ENCODE peak calls at places on chromosomes 13 and 19, in five cellular contexts. Z is ovary, F is left ventricle myocardium inferior, M is left lung, V is BJ. E is an unnamed sample.

GRCh38 chr19:5910638-5910907 is 3.5 kb upstream of the CAPS start:
- DNase-seq in Z (no peak), F (no peak), M (no peak), V (no peak), E (no peak)

GRCh38 chr19:49764341-49764740 is 1.2 kb upstream of the TSKS start:
- DNase-seq in Z (no peak), F (no peak), M (no peak), V (no peak), E (no peak)

GRCh38 chr19:37953576-37954303 is 46.7 kb downstream of the SIPA1L3 start:
- DNase-seq in Z (no peak), F (no peak), M (no peak), V (no peak), E (no peak)

GRCh38 chr19:47226426-47227346 is 4.3 kb downstream of the BBC3 start:
- DNase-seq in Z (peak), F (peak), M (peak), V (peak), E (peak)

GRCh38 chr19:6023085-6023682 is 45.2 kb upstream of the RANBP3 start:
- DNase-seq in Z (no peak), F (no peak), M (peak), V (no peak), E (no peak)

GRCh38 chr19:18975864-18976263 is 34.8 kb upstream of the HOMER3 start:
- DNase-seq in Z (no peak), F (no peak), M (no peak), V (no peak), E (no peak)

GRCh38 chr13:30406779-30407416 is 15.4 kb upstream of the UBE2L5 start:
- DNase-seq in Z (no peak), F (no peak), M (no peak), V (no peak), E (no peak)

GRCh38 chr19:15422311-15423075 is 3.7 kb upstream of the AKAP8L start:
- DNase-seq in Z (no peak), F (no peak), M (no peak), V (no peak), E (no peak)

GRCh38 chr13:42524487-42525034 is 49.4 kb upstream of the TNFSF11 start:
- DNase-seq in Z (no peak), F (no peak), M (no peak), V (no peak), E (no peak)

GRCh38 chr13:112893570-112894422 is 75.2 kb upstream of the MCF2L start:
- DNase-seq in Z (peak), F (no peak), M (peak), V (no peak), E (peak)

GRCh38 chr13:113579686-113580085 is 4.9 kb upstream of the TFDP1 start:
- DNase-seq in Z (no peak), F (no peak), M (no peak), V (no peak), E (no peak)

GRCh38 chr13:95604534-95604915 is 40.0 kb downstream of the DZIP1 start:
- DNase-seq in Z (no peak), F (no peak), M (no peak), V (no peak), E (no peak)

GRCh38 chr19:45172173-45172572 is 5.9 kb downstream of the TRAPPC6A start:
- DNase-seq in Z (no peak), F (no peak), M (no peak), V (no peak), E (peak)

GRCh38 chr13:54965881-54966280 is 1937.3 kb downstream of the OLFM4 start:
- DNase-seq in Z (no peak), F (no peak), M (no peak), V (no peak), E (no peak)

GRCh38 chr19:45405435-45406164 is 731 bp upstream of the PPP1R13L start:
- DNase-seq in Z (peak), F (peak), M (peak), V (peak), E (peak)

GRCh38 chr19:43439183-43440063 is 24.7 kb downstream of the TEX101 start:
- DNase-seq in Z (no peak), F (no peak), M (no peak), V (peak), E (no peak)

GRCh38 chr19:58466089-58466759 is 656 bp upstream of the ZNF324 start:
- DNase-seq in Z (no peak), F (no peak), M (no peak), V (no peak), E (no peak)

GRCh38 chr19:29988351-29988750 is 46.3 kb downstream of the URI1 start:
- DNase-seq in Z (no peak), F (no peak), M (no peak), V (no peak), E (no peak)

GRCh38 chr13:57640582-57640981 is 9.0 kb downstream of the PCDH17 start:
- DNase-seq in Z (no peak), F (no peak), M (no peak), V (no peak), E (no peak)

GRCh38 chr19:40341601-40342482 is 6.4 kb downstream of the C19orf47 start:
- DNase-seq in Z (no peak), F (peak), M (peak), V (no peak), E (no peak)

GRCh38 chr13:92769064-92769463 is 457.5 kb upstream of the GPC6 start:
- DNase-seq in Z (no peak), F (no peak), M (no peak), V (no peak), E (no peak)

GRCh38 chr13:106568225-106569003 is 477 bp upstream of the ARGLU1 start:
- DNase-seq in Z (no peak), F (no peak), M (no peak), V (no peak), E (no peak)

GRCh38 chr13:27354379-27354778 is 70.0 kb upstream of the GTF3A start:
- DNase-seq in Z (no peak), F (no peak), M (no peak), V (no peak), E (no peak)

GRCh38 chr13:113904411-113904810 is 40.5 kb upstream of the GAS6 start:
- DNase-seq in Z (no peak), F (peak), M (no peak), V (no peak), E (peak)

GRCh38 chr19:4508698-4509097 is 9.6 kb downstream of the PLIN4 start:
- DNase-seq in Z (peak), F (no peak), M (no peak), V (no peak), E (no peak)

GRCh38 chr19:39934584-39935233 is at the start of gene FCGBP:
- DNase-seq in Z (no peak), F (no peak), M (no peak), V (no peak), E (no peak)

GRCh38 chr13:97295279-97296182 is 73.4 kb downstream of the MBNL2 start:
- DNase-seq in Z (no peak), F (no peak), M (no peak), V (no peak), E (no peak)

GRCh38 chr19:2171349-2172145 is 7.8 kb downstream of the DOT1L start:
- DNase-seq in Z (no peak), F (peak), M (no peak), V (no peak), E (peak)

GRCh38 chr13:25116044-25116443 is 20.1 kb downstream of the PABPC3 start:
- DNase-seq in Z (no peak), F (no peak), M (no peak), V (no peak), E (no peak)

GRCh38 chr13:78700121-78700910 is 41.4 kb upstream of the OBI1 start:
- DNase-seq in Z (no peak), F (no peak), M (no peak), V (no peak), E (no peak)

GRCh38 chr13:24199016-24199415 is 38.5 kb downstream of the SPATA13 start:
- DNase-seq in Z (no peak), F (no peak), M (peak), V (no peak), E (no peak)

GRCh38 chr13:60267498-60268202 is 103.9 kb upstream of the DIAPH3 start:
- DNase-seq in Z (no peak), F (no peak), M (no peak), V (no peak), E (peak)

GRCh38 chr19:53374288-53374687 is 8.8 kb downstream of the ZNF525 start:
- DNase-seq in Z (no peak), F (no peak), M (no peak), V (no peak), E (no peak)

GRCh38 chr13:49348748-49349147 is 95.1 kb downstream of the CAB39L start:
- DNase-seq in Z (no peak), F (no peak), M (no peak), V (no peak), E (no peak)

DNA sequence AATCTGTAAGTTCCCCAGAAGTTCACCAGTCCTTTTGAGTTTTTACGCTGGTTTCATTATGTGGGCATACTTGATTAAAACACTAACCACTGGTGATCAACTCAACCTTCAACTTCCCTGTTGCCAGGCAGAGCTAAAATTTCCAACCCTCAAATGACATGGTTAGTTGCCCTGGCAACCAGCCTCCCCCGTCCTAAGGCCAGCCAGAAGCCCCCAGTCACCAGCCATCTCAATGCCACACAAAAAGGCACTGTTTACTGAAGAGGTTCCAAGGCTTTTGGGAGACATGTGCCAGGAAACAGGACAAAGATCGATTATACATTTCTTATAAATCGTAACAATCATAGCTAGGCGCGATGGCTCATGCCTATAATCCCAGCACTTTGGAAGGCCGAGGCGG is 1.6 kb downstream of the ZNF649 start:
- DNase-seq in Z (no peak), F (no peak), M (no peak), V (no peak), E (no peak)
- H3K4me3 ChIP-seq in Z (no peak), F (peak), M (no peak), V (no peak), E (no peak)

GRCh38 chr13:36880961-36881360 is 39.1 kb downstream of the SMAD9 start:
- DNase-seq in Z (no peak), F (no peak), M (no peak), V (peak), E (no peak)
- H3K4me3 ChIP-seq in Z (no peak), F (no peak), M (no peak), V (no peak), E (no peak)

GRCh38 chr19:28010656-28011055 is 1202.3 kb downstream of the UQCRFS1 start:
- DNase-seq in Z (no peak), F (no peak), M (no peak), V (no peak), E (no peak)
- H3K4me3 ChIP-seq in Z (no peak), F (no peak), M (no peak), V (no peak), E (no peak)

GRCh38 chr19:56554272-56554869 is 12.9 kb upstream of the ZNF470 start:
- DNase-seq in Z (no peak), F (no peak), M (no peak), V (no peak), E (no peak)
- H3K4me3 ChIP-seq in Z (no peak), F (no peak), M (no peak), V (no peak), E (no peak)

GRCh38 chr13:63336549-63336948 is 1920.9 kb upstream of the PCDH20 start:
- DNase-seq in Z (no peak), F (no peak), M (no peak), V (no peak), E (no peak)
- H3K4me3 ChIP-seq in Z (no peak), F (no peak), M (no peak), V (no peak), E (no peak)

GRCh38 chr19:677601-678380 is 1.6 kb downstream of the FSTL3 start:
- DNase-seq in Z (peak), F (no peak), M (no peak), V (no peak), E (peak)
- H3K4me3 ChIP-seq in Z (peak), F (peak), M (peak), V (peak), E (no peak)

GRCh38 chr19:41395355-41395754 is 1.8 kb downstream of the EXOSC5 start:
- DNase-seq in Z (no peak), F (no peak), M (no peak), V (no peak), E (no peak)
- H3K4me3 ChIP-seq in Z (no peak), F (no peak), M (no peak), V (no peak), E (peak)

DNA sequence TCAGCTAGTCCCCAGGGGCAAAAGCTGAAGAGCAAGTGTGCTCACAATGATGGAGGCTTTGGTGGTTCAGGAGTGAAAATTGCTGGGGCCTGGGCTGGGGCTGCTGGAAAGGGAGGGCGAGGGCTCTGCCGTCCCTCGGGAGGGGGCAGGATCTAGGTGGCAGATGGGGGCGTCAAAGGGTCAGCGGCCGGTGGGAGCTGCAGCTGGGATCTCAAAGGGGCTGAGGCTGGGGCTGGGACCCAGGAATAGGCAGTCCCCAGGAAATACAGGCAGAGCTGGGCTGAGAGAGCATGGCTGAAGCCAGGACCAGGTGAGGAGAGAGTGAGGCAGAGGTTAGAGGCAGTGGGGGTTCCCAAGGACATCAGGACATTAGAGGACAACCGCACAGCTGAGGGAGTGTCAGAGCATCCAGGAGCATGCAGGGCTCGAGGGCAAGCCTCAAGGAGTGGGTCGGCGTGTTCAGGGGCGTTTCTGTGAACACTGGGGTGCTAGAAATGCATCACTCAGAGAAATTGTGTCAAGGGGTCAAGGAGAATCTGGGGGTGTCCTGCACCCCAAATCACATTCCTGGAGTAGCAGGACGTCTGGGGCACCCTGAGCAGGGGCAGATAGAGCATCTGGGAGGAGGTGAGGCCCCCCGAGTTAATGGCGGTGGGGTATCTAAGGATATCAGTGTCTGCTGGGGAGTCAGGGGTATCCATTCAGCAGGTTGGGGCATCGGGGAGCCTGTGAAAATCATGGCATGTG is 1.2 kb upstream of the SYNE4 start:
- DNase-seq in Z (no peak), F (no peak), M (peak), V (no peak), E (no peak)
- H3K4me3 ChIP-seq in Z (peak), F (peak), M (peak), V (peak), E (peak)

DNA sequence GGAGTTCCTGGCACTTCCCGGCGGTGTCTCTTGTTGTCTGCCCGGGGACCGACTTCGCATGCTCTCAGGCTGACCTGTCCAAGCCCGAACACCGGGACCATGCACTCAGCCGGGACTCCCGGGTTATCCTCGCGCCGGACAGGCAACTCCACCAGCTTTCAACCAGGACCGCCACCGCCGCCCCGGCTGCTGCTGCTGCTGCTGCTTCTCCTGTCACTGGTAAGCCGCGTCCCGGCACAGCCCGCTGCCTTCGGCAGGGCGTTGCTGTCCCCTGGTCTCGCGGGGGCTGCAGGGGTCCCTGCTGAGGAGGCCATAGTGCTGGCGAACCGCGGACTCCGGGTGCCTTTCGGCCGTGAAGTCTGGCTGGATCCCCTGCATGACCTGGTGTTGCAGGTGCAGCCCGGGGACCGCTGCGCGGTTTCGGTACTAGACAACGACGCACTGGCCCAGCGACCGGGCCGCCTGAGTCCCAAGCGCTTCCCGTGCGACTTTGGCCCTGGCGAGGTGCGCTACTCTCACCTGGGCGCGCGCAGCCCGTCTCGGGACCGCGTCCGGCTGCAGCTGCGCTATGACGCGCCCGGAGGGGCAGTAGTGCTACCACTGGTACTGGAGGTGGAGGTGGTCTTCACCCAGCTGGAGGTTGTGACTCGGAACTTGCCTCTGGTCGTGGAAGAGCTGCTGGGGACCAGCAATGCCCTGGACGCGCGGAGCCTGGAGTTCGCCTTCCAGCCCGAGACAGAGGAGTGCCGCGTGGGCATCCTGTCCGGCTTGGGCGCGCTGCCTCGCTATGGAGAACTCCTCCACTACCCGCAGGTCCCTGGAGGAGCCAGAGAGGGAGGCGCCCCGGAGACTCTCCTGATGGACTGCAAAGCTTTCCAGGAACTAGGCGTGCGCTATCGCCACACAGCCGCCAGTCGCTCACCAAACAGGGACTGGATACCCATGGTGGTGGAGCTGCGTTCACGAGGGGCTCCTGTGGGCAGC is 661 bp downstream of the FREM2 start:
- DNase-seq in Z (peak), F (no peak), M (peak), V (no peak), E (peak)
- H3K4me3 ChIP-seq in Z (peak), F (peak), M (peak), V (peak), E (peak)

GRCh38 chr19:32223595-32224370 is 121.6 kb upstream of the ZNF507 start:
- DNase-seq in Z (peak), F (no peak), M (no peak), V (no peak), E (no peak)
- H3K4me3 ChIP-seq in Z (no peak), F (peak), M (peak), V (no peak), E (no peak)